ENCODE peak calls at places on chromosomes 4 and X, in nine cellular contexts. W, V, X, I, L, Z, Y, J and U are unnamed samples.

GRCh38 chrX:150365051-150365952 is 2.2 kb downstream of the MAMLD1 start:
- DNase-seq in Z (no peak), L (peak), W (peak), V (peak), J (peak), I (peak), X (peak), Y (peak), U (peak)

GRCh38 chr4:138455097-138455496 is 212.9 kb upstream of the SLC7A11 start:
- DNase-seq in I (no peak), Y (no peak), W (no peak), L (no peak), J (no peak), V (no peak), Z (no peak), X (no peak), U (no peak)

GRCh38 chrX:117538441-117539418 is 577.9 kb downstream of the KLHL13 start:
- DNase-seq in Z (no peak), X (no peak), I (no peak), V (peak), J (no peak), L (no peak), Y (no peak), W (no peak), U (no peak)

GRCh38 chrX:70262952-70263567 is 3.1 kb upstream of the P2RY4 start:
- DNase-seq in J (no peak), Z (no peak), V (peak), Y (no peak), I (peak), X (no peak), L (peak), W (peak), U (peak)

GRCh38 chr4:40333921-40334352 is 1.2 kb upstream of the CHRNA9 start:
- DNase-seq in Y (no peak), Z (peak), W (peak), L (peak), I (no peak), V (no peak), X (no peak), J (no peak), U (peak)

GRCh38 chr4:88033309-88033708 is 25.9 kb downstream of the PKD2 start:
- DNase-seq in Y (no peak), X (peak), J (peak), Z (peak), I (no peak), L (peak), V (peak), W (peak), U (peak)

GRCh38 chr4:1052231-1052671 is 40.8 kb downstream of the FGFRL1 start:
- DNase-seq in V (no peak), Z (no peak), I (no peak), X (no peak), L (no peak), W (no peak), Y (peak), J (no peak), U (no peak)

GRCh38 chr4:56307423-56307822 is 79.9 kb downstream of the AASDH start:
- DNase-seq in X (no peak), Z (no peak), W (no peak), V (no peak), I (no peak), J (no peak), L (peak), Y (no peak), U (no peak)

GRCh38 chr4:63296773-63297172 is 1112.5 kb downstream of the TECRL start:
- DNase-seq in V (no peak), L (no peak), X (no peak), I (no peak), Y (no peak), J (no peak), W (no peak), Z (no peak), U (no peak)

GRCh38 chr4:173448557-173448918 is 49.6 kb upstream of the SCRG1 start:
- DNase-seq in Z (peak), J (no peak), I (no peak), V (no peak), Y (no peak), X (no peak), W (peak), L (peak), U (peak)

GRCh38 chrX:19593684-19594083 is 78.4 kb upstream of the MAP3K15 start:
- DNase-seq in L (peak), Y (no peak), V (no peak), W (peak), Z (peak), I (no peak), X (no peak), J (no peak), U (peak)

GRCh38 chrX:38271154-38271716 is 50.6 kb upstream of the SRPX start:
- DNase-seq in Z (no peak), Y (no peak), V (no peak), X (no peak), L (no peak), J (no peak), W (peak), I (no peak), U (no peak)

GRCh38 chrX:150198776-150199175 is 164.3 kb upstream of the MAMLD1 start:
- DNase-seq in X (no peak), V (no peak), L (no peak), Y (no peak), I (no peak), Z (no peak), W (peak), J (no peak), U (peak)

GRCh38 chr4:86586160-86586572 is 7.9 kb upstream of the PTPN13 start:
- DNase-seq in Y (no peak), Z (no peak), W (no peak), J (no peak), V (no peak), I (no peak), X (no peak), L (no peak), U (no peak)

GRCh38 chrX:2521092-2521926 is 20.5 kb upstream of the DHRSX start:
- DNase-seq in J (no peak), W (no peak), X (no peak), I (no peak), V (no peak), L (no peak), Z (no peak), Y (no peak), U (peak)

GRCh38 chrX:80431502-80431832 is 11.2 kb downstream of the TENT5D start:
- DNase-seq in V (no peak), Z (no peak), L (no peak), J (no peak), Y (no peak), I (no peak), X (no peak), W (no peak), U (no peak)

GRCh38 chr4:123418486-123418931 is 21.9 kb downstream of the SPRY1 start:
- DNase-seq in W (peak), X (peak), V (no peak), J (no peak), I (no peak), L (peak), Z (peak), Y (no peak), U (peak)

GRCh38 chr4:7276538-7276937 is 84.2 kb downstream of the SORCS2 start:
- DNase-seq in J (peak), X (no peak), I (no peak), V (no peak), Z (no peak), Y (no peak), W (no peak), L (no peak), U (peak)

DNA sequence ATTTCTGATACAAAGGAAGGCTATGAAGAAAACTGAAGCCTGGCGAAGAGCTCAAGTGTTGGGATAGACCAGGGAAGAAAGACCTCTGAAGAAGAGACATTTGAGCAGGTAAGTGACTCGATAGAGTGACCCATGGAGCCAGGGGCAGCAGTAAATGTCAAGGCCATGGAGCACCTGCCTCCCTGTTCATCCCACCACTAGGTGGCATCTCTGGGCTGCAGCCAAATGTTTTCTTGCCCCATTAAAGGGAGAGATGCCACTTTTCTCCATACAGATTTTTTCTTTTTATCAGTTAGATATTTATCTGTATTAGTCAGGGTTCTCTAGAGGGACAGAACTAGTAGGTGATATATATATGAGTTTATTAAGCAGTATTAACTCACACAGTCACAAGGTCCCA is 4.9 kb upstream of the ZNF81 start:
- DNase-seq in W (no peak), L (no peak), V (peak), I (peak), X (peak), J (peak), Z (peak), Y (peak), U (peak)
- TF ChIP-seq CTCF in W (peak), L (peak), V (peak), I (peak), X (peak), J (peak), Z (peak), Y (peak), U (peak)

GRCh38 chr4:153757407-153757806 is 2.4 kb downstream of the RNF175 start:
- DNase-seq in I (no peak), X (no peak), Y (no peak), Z (no peak), L (peak), W (no peak), V (no peak), J (no peak), U (no peak)

GRCh38 chr4:153763404-153763803 is 3.6 kb upstream of the RNF175 start:
- DNase-seq in W (no peak), X (no peak), L (no peak), Z (no peak), I (no peak), J (no peak), Y (no peak), V (no peak), U (no peak)

GRCh38 chr4:153758136-153758535 is 1.7 kb downstream of the RNF175 start:
- DNase-seq in I (no peak), J (no peak), X (no peak), W (no peak), Y (no peak), L (no peak), Z (no peak), V (no peak), U (no peak)

GRCh38 chr4:153758688-153759406 is 977 bp downstream of the RNF175 start:
- DNase-seq in J (no peak), Y (no peak), I (no peak), Z (no peak), X (no peak), L (no peak), V (no peak), W (no peak), U (no peak)

DNA sequence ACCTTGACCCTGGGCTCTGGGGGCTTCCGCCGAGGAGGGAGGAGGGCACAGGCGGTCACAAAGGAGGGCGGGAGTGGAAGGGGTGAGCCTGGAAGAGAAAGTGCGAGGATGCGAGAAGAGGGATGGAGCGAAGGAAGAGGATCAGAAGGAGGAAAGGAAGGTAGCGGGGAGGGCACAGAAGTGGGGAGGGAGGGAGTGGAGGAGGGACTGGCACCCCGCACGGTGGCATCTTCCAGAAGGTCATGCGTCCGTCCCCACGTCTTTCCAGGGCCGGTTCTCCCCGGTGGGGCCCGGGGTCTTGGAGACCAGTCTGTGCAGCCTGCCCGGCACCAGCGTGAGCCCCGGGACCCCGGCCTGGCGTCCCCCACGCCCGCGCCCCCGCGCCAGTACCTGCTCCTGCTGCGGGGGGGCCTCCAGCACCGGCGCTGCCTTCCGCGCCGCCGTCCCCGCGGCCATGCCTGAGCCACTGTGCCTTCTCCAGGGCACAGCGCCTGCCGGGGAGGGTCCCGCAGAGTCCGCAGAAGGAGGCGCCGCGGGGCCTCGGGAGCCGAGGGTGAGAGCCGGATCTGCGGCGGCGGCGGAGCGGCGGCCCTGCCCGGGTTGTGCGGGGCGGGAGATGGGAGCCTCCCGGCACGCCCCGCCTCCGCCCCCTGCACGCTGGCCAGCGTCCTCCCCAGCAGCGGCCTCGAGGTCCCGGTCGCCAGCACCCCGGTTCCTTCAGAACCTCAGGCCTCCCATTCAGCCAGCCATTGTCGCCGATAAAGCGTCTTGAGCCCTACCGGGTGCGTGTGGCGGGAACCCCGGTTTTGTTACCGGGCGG is at the start of gene RNF175:
- DNase-seq in J (no peak), I (no peak), V (no peak), Z (no peak), L (no peak), Y (no peak), W (no peak), X (no peak), U (no peak)
- H3K4me3 ChIP-seq in J (peak), I (peak), V (peak), Z (peak), L (peak), Y (peak), W (peak), X (peak), U (peak)

DNA sequence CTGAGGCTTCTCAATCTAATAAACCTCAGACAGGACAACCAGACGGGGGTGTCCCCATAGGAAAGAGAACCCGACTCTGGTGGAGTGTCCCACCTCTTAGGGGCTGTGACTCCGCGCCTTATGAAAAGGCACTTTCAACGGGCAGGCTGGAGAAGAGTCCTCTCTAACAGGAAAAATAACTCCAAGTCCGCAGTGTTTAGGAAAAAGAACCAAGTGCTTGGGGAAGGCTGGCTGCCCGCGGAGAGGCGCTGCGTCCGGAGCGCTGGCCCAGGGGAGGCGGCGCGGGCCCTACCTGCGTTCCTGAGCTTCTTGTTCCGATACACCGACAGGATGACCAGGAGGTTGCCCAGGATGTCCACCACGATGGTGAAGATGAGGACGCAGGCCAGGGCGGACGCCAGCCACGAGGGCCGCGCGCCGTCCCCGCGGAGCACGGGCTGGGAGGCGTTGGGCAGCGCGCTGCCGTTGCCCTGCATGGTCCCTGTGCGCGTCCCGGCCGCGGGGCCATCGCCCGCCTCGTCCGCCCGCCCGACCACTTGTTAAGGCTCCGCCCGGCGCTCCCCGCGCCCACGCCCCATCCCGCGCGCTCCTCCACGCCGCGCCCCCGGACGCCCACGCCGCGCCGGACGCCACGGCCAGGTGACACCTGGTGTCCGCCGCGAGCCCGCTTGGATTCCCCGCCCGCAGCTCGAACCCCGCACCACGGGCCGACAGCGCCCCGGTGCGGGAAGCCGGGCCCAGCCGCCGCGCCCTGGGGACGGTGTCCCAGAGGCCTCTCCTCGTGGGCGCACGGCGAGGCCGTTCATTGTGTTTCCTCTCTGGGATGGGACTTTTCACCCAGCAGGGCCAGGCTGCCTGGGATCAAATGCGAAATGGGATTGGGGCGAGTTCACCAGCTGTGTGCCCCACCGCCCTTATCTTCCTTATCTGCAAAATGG is at the start of gene MTNR1A:
- DNase-seq in L (peak), Z (no peak), I (no peak), J (no peak), V (peak), X (no peak), Y (no peak), W (peak), U (no peak)
- TF ChIP-seq CTCF in L (no peak), Z (peak), I (no peak), J (no peak), V (no peak), X (no peak), Y (no peak), W (peak), U (no peak)

DNA sequence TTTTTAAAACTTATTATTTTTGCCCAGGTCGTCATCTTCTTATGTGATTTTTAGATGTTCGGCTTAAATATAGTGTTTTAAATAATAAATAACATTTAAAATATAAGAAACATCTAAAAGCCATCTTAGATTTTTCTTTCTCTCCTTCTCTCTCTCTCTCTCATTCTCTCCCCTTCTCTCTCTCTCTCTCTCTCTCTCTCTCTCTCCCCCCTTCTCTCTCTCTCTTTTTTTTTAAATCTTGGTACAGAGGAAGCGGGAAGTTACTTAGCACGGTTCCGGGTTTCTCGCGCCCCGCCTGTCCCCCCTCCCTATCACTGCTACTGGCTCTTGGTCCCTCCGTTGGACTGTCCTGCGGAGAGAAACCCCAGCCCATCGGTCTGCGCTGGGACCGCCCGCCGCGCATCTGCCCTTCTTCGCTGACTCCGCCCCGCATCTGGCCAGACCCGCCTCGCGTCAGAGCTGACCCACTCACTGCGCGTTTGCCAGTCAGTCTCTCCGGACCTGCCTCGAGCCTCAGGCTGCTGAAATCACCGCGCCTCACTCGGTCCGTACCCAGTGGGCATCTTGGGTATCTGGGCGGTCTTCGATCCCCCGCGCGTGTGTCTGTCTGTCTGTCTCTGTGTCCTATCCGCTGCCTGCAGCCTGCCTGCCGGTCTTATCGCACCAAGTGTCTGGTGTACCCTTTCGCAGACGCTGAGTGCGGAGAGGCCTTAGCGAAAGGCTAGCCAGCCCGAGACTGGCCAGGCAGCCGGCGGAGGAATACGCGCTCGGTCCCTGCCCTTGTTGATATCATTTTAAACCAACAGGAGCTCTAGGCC is at the start of gene PABPC5:
- DNase-seq in L (peak), V (peak), Z (peak), W (peak), X (peak), J (peak), Y (no peak), I (peak), U (peak)
- H3K4me3 ChIP-seq in L (peak), V (no peak), Z (peak), W (peak), X (peak), J (peak), Y (no peak), I (peak), U (peak)

GRCh38 chr4:23835814-23836478 is 53.9 kb downstream of the PPARGC1A start:
- DNase-seq in J (no peak), V (no peak), L (no peak), Z (no peak), X (no peak), Y (no peak), W (no peak), I (no peak), U (no peak)

GRCh38 chr4:23837366-23837765 is 52.5 kb downstream of the PPARGC1A start:
- DNase-seq in J (no peak), X (no peak), W (no peak), I (no peak), Y (no peak), V (no peak), L (no peak), Z (no peak), U (no peak)

GRCh38 chr4:23838131-23838530 is 51.7 kb downstream of the PPARGC1A start:
- DNase-seq in J (no peak), V (no peak), W (no peak), Y (no peak), I (no peak), Z (no peak), L (no peak), X (no peak), U (no peak)

GRCh38 chr4:23844961-23845360 is 44.9 kb downstream of the PPARGC1A start:
- DNase-seq in Z (no peak), X (no peak), W (no peak), L (no peak), J (no peak), I (no peak), V (no peak), Y (no peak), U (no peak)

DNA sequence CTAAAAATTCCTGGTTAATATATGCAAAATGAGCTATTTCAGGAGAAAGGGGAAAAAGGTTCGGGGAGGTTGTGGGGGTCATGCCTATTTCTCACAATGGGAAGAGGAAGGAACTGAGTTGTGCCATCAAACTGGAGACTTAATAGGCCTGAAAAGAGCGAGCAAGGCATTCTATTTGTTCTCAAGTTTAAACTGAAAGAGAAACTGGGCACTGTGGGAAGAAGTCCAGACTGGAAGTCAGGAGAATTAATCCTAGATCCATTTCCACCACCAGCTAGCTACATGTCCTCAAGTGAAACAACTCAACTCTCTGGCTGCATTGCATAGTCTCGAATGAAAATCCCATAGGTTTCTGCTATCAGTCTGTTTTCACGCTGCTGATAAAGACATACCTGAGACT is 50.6 kb downstream of the PPARGC1A start:
- DNase-seq in I (no peak), L (no peak), V (no peak), Y (no peak), X (no peak), W (no peak), Z (no peak), J (no peak), U (no peak)
- TF ChIP-seq CTCF in I (no peak), L (no peak), V (no peak), Y (no peak), X (no peak), W (no peak), Z (no peak), J (no peak), U (no peak)